ENCODE peak calls at places on chromosomes 13 and 19, in seven cellular contexts. C is trophoblast cell, H is neuronal stem cell, T is IMR-90, D is mesendoderm, A is mesenchymal stem cell, Q is H1. U is an unnamed sample.

GRCh38 chr19:19618384-19619051 is at the start of gene PBX4:
- DNase-seq in A (peak), Q (peak), C (peak), H (peak), D (peak), T (peak), U (peak)

GRCh38 chr13:112899618-112900600 is 69.1 kb upstream of the MCF2L start:
- DNase-seq in H (no peak), D (no peak), Q (no peak), C (no peak), T (no peak), A (no peak), U (peak)

GRCh38 chr19:47494729-47495128 is 10.7 kb upstream of the KPTN start:
- DNase-seq in A (no peak), Q (no peak), D (no peak), C (no peak), T (no peak), H (no peak), U (no peak)

GRCh38 chr13:97283888-97284287 is 61.8 kb downstream of the MBNL2 start:
- DNase-seq in C (no peak), Q (no peak), D (no peak), H (no peak), T (no peak), A (no peak), U (no peak)

GRCh38 chr13:59367467-59367866 is 796.3 kb downstream of the DIAPH3 start:
- DNase-seq in H (no peak), C (no peak), A (no peak), D (no peak), Q (no peak), T (no peak), U (no peak)

GRCh38 chr13:51519839-51520238 is 64.4 kb upstream of the WDFY2 start:
- DNase-seq in H (no peak), A (no peak), Q (no peak), T (peak), D (no peak), C (peak), U (no peak)

GRCh38 chr19:57934820-57935665 is at the start of gene ZNF418:
- DNase-seq in Q (peak), A (peak), C (peak), D (peak), H (peak), T (peak), U (peak)

GRCh38 chr19:18984251-18984650 is 43.2 kb upstream of the HOMER3 start:
- DNase-seq in H (no peak), Q (no peak), T (no peak), A (no peak), C (no peak), D (no peak), U (no peak)

GRCh38 chr19:29303035-29303706 is 90.2 kb upstream of the UQCRFS1 start:
- DNase-seq in Q (no peak), T (no peak), D (no peak), A (no peak), C (no peak), H (no peak), U (no peak)

GRCh38 chr13:47033216-47033615 is 136.4 kb upstream of the HTR2A start:
- DNase-seq in C (peak), T (peak), H (no peak), Q (no peak), D (peak), A (peak), U (no peak)

GRCh38 chr13:112703449-112703848 is 13.6 kb downstream of the ATP11A start:
- DNase-seq in H (no peak), T (no peak), D (no peak), C (no peak), Q (no peak), A (no peak), U (no peak)

GRCh38 chr13:23848019-23848418 is 41.2 kb downstream of the MIPEP start:
- DNase-seq in Q (no peak), H (no peak), A (no peak), D (no peak), T (no peak), C (no peak), U (no peak)

GRCh38 chr19:18468930-18469244 is 31.0 kb upstream of the ISYNA1 start:
- DNase-seq in A (no peak), D (no peak), H (no peak), C (no peak), T (no peak), Q (no peak), U (no peak)

GRCh38 chr13:106532111-106532929 is 3.1 kb downstream of the EFNB2 start:
- DNase-seq in C (no peak), A (peak), Q (no peak), D (peak), H (no peak), T (peak), U (no peak)

GRCh38 chr13:85500716-85501256 is 298.4 kb downstream of the SLITRK6 start:
- DNase-seq in D (no peak), C (no peak), Q (no peak), T (no peak), H (no peak), A (no peak), U (no peak)

GRCh38 chr13:44837250-44837649 is 152.0 kb downstream of the NUFIP1 start:
- DNase-seq in T (peak), C (no peak), Q (no peak), A (peak), H (no peak), D (no peak), U (no peak)

GRCh38 chr13:45413826-45414312 is 4.3 kb downstream of the SLC25A30 start:
- DNase-seq in A (no peak), D (no peak), T (no peak), H (no peak), C (no peak), Q (no peak), U (no peak)

GRCh38 chr19:37803250-37803854 is 24.0 kb upstream of the ZNF573 start:
- DNase-seq in H (no peak), C (no peak), A (no peak), D (peak), Q (no peak), T (no peak), U (no peak)

GRCh38 chr13:97439196-97439595 is 5.2 kb downstream of the RAP2A start:
- DNase-seq in Q (no peak), T (no peak), H (no peak), C (no peak), A (no peak), D (peak), U (no peak)

GRCh38 chr19:29837448-29837961 is 25.7 kb downstream of the CCNE1 start:
- DNase-seq in C (no peak), Q (no peak), A (no peak), H (no peak), D (no peak), T (no peak), U (no peak)

GRCh38 chr19:4557186-4557970 is 2.1 kb downstream of the SEMA6B start:
- DNase-seq in D (peak), H (no peak), A (no peak), T (no peak), C (no peak), Q (peak), U (peak)

GRCh38 chr19:32767951-32768679 is 48.5 kb downstream of the TDRD12 start:
- DNase-seq in C (no peak), Q (no peak), A (no peak), D (no peak), T (no peak), H (no peak), U (no peak)

GRCh38 chr13:102273111-102273510 is 128.7 kb downstream of the FGF14 start:
- DNase-seq in A (no peak), H (no peak), D (no peak), T (no peak), Q (no peak), C (no peak), U (no peak)

GRCh38 chr19:41551212-41551610 is 24.8 kb upstream of the CEACAM21 start:
- DNase-seq in A (no peak), Q (no peak), D (no peak), T (no peak), H (no peak), C (no peak), U (no peak)

GRCh38 chr19:41548047-41548446 is 27.9 kb upstream of the CEACAM21 start:
- DNase-seq in C (no peak), T (no peak), H (no peak), D (no peak), Q (no peak), A (no peak), U (no peak)

GRCh38 chr19:41551711-41552110 is 24.3 kb upstream of the CEACAM21 start:
- DNase-seq in C (no peak), A (no peak), H (no peak), T (no peak), Q (no peak), D (no peak), U (no peak)

GRCh38 chr19:41547569-41547968 is 28.4 kb upstream of the CEACAM21 start:
- DNase-seq in H (no peak), A (no peak), Q (no peak), C (no peak), T (no peak), D (no peak), U (no peak)

DNA sequence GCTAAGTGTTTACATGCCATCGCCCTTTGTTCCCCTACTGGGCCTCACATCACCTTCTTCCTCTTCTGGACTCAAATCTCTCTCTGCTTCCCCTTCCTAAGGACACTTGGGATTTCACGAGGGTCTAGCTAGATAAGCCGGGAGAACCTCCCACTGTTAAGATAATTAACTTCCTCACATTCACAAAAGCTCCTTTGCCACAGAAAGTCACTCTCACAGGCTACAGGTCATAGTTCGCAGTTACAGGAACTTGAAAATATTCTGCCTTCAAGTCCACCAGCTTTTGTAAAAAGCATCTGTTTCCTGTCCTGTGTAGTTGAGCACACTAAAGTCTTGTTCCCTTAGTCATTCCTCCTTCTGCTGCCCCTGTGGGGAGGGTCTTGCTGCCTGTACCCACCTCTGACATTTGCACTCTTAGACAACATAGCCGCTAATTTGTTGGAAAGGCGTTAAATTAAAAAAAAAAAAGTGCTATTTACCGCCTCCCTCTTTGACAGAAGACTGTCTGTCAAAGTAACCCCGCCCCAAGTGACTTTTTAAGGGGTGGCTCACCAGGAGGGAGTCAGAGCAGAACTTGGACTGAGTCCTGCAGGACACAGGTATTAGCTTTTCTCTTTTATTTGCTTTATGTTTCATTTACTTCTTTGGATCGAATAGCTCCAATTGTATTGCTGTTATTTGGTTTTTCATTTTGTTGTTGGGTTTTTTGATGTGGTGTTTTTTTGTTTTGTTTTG is 26.8 kb upstream of the CEACAM21 start:
- DNase-seq in H (peak), D (peak), T (no peak), Q (no peak), A (peak), C (no peak), U (no peak)
- H2BK5ac ChIP-seq in H (no peak), D (no peak), T (no peak), Q (peak), A (no peak), C (peak), U (no peak)

DNA sequence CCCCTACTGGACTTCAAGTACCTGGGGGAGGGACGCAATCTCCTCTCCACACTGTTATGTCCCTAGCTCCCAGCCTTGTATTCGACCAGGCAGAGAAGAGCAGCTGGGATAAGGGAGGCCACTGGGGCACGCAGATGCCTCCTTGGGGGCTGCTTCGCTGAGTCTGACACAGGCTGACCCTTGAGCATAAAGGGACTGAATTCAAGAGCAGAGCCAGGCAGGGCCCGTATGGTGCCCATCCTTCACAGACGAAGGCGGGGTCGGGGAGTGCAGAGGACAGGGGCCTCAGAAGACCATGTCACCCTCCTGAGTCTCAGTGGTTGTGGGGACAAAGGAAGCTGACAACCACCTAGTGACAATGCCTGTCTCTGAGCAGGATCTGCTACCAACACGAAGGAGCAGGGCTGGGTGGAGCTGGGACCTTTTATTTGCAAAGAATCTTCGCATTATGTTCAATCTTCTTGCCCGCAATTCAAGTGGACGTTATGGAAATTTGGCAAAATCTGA is 124.6 kb downstream of the TUBA3C start:
- DNase-seq in H (no peak), T (no peak), A (no peak), D (no peak), Q (no peak), C (no peak), U (no peak)
- H2BK5ac ChIP-seq in H (no peak), T (no peak), A (no peak), D (no peak), Q (no peak), C (no peak), U (no peak)

DNA sequence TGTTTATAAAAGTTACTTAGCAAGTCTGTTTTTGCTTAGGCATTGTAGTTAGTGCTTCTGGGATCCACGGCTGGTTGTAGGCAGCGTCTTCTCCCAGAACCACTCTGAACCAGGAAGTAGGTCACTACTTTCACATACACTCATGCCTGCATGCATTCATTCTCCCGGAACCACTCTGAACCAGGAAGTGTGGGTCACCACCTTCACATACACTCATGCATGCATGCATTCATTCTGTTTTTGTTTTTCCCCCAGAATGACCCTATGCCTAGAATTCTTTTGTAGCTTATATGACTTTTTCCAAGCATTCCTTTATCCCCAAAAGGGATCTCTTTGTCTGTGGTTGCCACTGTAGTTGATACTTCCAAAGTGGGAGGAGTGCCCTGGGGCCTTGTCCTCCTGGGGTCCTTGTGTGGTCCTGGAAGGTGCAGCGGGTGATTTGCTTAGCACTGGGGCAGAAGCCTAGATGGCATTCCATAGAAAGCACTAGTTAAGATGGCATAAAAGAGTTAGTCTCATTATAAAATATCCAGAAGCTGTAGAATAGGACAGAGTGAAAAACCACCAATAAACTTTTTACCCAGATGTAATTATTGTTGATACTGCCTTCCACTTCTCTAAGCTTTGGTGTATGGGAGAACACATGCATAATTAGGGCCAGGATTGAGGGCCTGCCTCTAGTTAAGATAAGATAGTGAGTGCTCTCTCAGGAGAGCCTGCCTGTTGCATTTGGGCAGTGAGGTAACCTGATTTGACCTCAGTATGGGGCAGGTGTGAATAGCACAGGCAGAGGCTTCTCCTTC is 68.6 kb upstream of the TEX29 start:
- DNase-seq in H (no peak), T (no peak), A (no peak), C (no peak), Q (no peak), D (peak), U (no peak)
- H2BK5ac ChIP-seq in H (no peak), T (peak), A (no peak), C (no peak), Q (no peak), D (no peak), U (no peak)

DNA sequence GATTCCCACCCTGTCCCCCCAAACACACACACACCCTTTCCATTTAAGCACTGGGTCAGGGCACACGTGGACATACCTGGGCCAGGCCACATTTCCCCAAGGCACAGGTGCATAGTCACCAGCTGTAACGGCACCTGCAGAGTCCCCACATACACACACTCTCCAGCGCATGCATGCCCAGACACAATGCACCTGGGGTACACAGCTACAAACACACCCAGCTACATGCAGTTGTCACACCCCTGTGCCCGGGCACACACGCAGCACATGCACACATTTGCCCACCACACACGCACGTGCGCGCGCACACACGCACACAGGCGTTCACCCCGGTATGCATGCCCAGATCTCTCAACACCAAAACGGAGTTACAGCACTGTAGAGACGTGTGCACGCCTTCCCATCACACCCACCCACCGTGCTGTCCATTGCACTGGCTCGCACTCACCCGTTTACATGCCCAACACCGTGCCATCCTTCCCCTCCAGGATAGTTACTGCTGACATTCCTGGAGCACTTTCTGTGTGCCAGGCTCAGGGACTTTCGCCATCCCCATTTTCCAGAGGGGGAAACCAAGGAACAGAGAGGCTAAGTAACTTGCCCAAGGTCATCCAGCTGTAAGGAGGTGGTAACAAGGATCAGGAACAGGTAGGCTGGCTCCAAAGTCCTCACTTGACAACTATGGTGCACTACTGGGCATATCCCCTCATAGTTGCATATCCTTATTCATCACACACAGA is 749 bp upstream of the SHANK1 start:
- DNase-seq in H (no peak), A (no peak), C (no peak), T (no peak), D (no peak), Q (peak), U (no peak)
- H2BK5ac ChIP-seq in H (no peak), A (no peak), C (no peak), T (no peak), D (no peak), Q (peak), U (no peak)

GRCh38 chr19:15320118-15320517 is 12.2 kb downstream of the BRD4 start:
- DNase-seq in A (no peak), Q (no peak), T (peak), D (no peak), H (no peak), C (no peak), U (no peak)
- H2BK5ac ChIP-seq in A (no peak), Q (no peak), T (peak), D (no peak), H (no peak), C (no peak), U (no peak)

GRCh38 chr13:22717036-22717435 is 463.7 kb upstream of the SGCG start:
- DNase-seq in D (peak), C (no peak), H (no peak), A (no peak), Q (no peak), T (no peak), U (no peak)
- H2BK5ac ChIP-seq in D (no peak), C (no peak), H (no peak), A (no peak), Q (no peak), T (no peak), U (no peak)

GRCh38 chr19:36236946-36237310 is 22.0 kb downstream of the ZNF146 start:
- DNase-seq in H (no peak), D (no peak), T (no peak), Q (no peak), A (no peak), C (no peak), U (no peak)
- H2BK5ac ChIP-seq in H (no peak), D (no peak), T (no peak), Q (no peak), A (no peak), C (no peak), U (no peak)

GRCh38 chr19:10918359-10918758 is 10.1 kb downstream of the YIPF2 start:
- DNase-seq in A (no peak), D (no peak), H (no peak), Q (no peak), C (no peak), T (no peak), U (peak)
- H2BK5ac ChIP-seq in A (no peak), D (no peak), H (no peak), Q (no peak), C (no peak), T (no peak), U (no peak)